ENCODE peak calls at places on chromosomes 11 and 22, in seven cellular contexts. I is A549; C is endothelial cell; Y is heart left ventricle; S is fibroblast of mammary gland; V is stomach; X is CD4-positive, alpha-beta T cell. A is an unnamed sample.

GRCh38 chr11:86069408-86070086 is 663 bp upstream of the PICALM start:
- DNase-seq in I (peak; percentile 61), X (no peak), S (peak; percentile 91), Y (peak; percentile 71), C (peak; percentile 30), V (no peak), A (no peak)

GRCh38 chr11:46285173-46285572 is 7.7 kb downstream of the CREB3L1 start:
- DNase-seq in Y (no peak), V (no peak), X (no peak), I (no peak), S (peak; percentile 65), C (no peak), A (no peak)

GRCh38 chr22:21657020-21657360 is 8.8 kb upstream of the PPIL2 start:
- DNase-seq in V (no peak), S (no peak), C (no peak), I (no peak), Y (no peak), X (no peak), A (no peak)

GRCh38 chr11:114163830-114164401 is 104.4 kb downstream of the ZBTB16 start:
- DNase-seq in C (no peak), V (no peak), Y (no peak), I (no peak), S (peak; percentile 77), X (no peak), A (no peak)

GRCh38 chr11:76841923-76842452 is 18.7 kb upstream of the ACER3 start:
- DNase-seq in V (no peak), Y (no peak), C (no peak), X (no peak), I (no peak), S (no peak), A (no peak)

GRCh38 chr11:6695377-6695776 is 12.2 kb upstream of the MRPL17 start:
- DNase-seq in I (no peak), V (no peak), X (no peak), C (no peak), S (peak; percentile 84), Y (peak; percentile 59), A (no peak)

GRCh38 chr11:93133710-93134109 is 64.1 kb downstream of the SLC36A4 start:
- DNase-seq in I (no peak), V (no peak), C (no peak), S (peak; percentile 45), X (no peak), Y (no peak), A (no peak)

GRCh38 chr11:64078294-64078693 is 42.6 kb downstream of the FLRT1 start:
- DNase-seq in I (no peak), V (no peak), C (no peak), Y (no peak), X (no peak), S (no peak), A (no peak)

GRCh38 chr11:56296877-56297276 is 4.8 kb upstream of the OR8H1 start:
- DNase-seq in Y (no peak), I (no peak), C (no peak), S (no peak), X (no peak), V (no peak), A (no peak)
- TF ChIP-seq CTCF in Y (no peak), I (no peak), C (no peak), S (no peak), X (no peak), V (no peak), A (no peak)

GRCh38 chr11:102793677-102794290 is 4.2 kb downstream of the MMP1 start:
- DNase-seq in Y (no peak), C (no peak), V (no peak), S (no peak), I (no peak), X (no peak), A (no peak)

GRCh38 chr11:102798012-102798746 is at the start of gene MMP1:
- DNase-seq in I (no peak), X (no peak), C (no peak), V (no peak), S (peak; percentile 85), Y (no peak), A (no peak)

GRCh38 chr11:102792604-102793003 is 5.4 kb downstream of the MMP1 start:
- DNase-seq in V (no peak), Y (no peak), C (no peak), I (no peak), X (no peak), S (no peak), A (no peak)

GRCh38 chr11:102791271-102792036 is 6.5 kb downstream of the MMP1 start:
- DNase-seq in C (no peak), S (no peak), Y (no peak), V (no peak), X (no peak), I (no peak), A (no peak)

DNA sequence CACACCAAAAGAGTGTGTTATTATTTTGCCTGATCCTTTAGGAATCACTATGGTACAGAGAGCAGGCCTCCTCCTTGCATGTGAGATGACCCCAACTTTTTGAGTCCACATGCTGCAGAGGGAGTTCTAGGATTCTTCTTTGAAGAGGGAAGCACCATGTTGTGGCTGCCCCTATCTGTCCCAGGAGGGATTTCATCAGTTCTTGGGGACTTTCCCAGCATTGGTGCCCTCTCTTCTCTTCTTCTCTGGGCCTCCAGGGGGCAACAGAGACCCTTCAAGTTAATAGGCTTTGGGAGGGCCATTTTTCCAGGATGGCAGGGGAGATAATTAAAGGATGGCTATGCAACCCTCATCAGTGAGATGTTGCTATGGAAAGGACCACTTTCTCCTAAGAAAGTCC is 3.6 kb downstream of the MMP1 start:
- DNase-seq in X (no peak), I (peak; percentile 21), Y (no peak), S (peak; percentile 41), C (peak; percentile 51), V (no peak), A (no peak)
- TF ChIP-seq CTCF in X (peak; percentile 16), I (peak; percentile 14), Y (no peak), S (peak; percentile 56), C (peak; percentile 39), V (no peak), A (peak; percentile 23)

DNA sequence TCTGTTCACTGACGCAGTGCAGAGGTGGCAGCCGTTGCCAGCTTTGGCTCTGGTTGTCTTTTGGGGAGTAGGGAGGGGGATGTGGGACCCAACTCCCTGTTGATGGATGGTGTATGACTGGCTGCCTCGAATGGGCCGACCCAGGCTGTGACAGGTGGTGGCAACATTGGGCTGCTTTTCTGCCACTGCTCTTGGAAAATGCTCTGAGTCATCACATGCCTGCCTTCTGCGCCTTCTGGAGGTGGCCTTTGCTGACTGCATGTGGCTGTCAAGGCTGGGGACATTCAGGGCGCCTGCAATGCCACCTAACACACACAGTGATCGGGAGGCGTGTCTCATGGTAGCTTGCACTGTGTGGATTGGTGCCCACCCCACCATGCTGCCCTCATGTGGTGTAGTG is 27.1 kb upstream of the B3GAT1 start:
- DNase-seq in S (no peak), C (no peak), V (no peak), I (no peak), X (no peak), Y (no peak), A (no peak)
- TF ChIP-seq CTCF in S (no peak), C (no peak), V (no peak), I (no peak), X (no peak), Y (no peak), A (no peak)

DNA sequence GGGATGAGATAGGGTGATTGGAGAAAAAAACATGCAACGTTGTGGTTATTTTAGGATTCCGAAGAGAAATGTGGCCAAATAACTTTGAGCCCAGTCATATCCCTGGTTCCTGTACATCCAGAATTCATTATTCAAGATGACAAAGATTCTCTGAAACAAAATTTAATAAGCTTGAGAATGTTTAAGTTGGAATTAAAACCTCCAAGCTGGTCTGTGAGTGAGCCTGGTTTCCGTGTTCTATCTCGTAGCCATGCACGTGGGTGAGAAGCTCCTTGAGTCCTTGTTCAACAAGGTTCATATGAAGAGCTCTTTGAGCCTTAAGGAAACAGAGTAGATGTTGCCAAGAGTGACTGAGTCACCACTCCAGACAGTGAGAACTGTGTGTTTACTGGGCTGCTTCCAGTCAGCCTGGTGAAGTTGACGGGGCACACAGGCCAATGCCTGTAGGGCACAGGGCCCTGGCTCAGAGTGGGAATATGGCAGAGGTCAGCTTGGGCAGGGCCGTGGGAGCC is 206.5 kb downstream of the NAV2 start:
- DNase-seq in C (no peak), S (peak; percentile 99), Y (peak; percentile 24), I (peak; percentile 32), X (no peak), V (peak; percentile 65), A (no peak)
- TF ChIP-seq CTCF in C (no peak), S (no peak), Y (no peak), I (no peak), X (no peak), V (no peak), A (no peak)

GRCh38 chr11:104531075-104531474 is 367.1 kb upstream of the PDGFD start:
- DNase-seq in V (no peak), Y (no peak), X (peak; percentile 0), S (peak; percentile 14), I (peak; percentile 1), C (no peak), A (no peak)
- TF ChIP-seq CTCF in V (no peak), Y (no peak), X (peak; percentile 16), S (peak; percentile 41), I (no peak), C (no peak), A (no peak)

GRCh38 chr11:74842967-74843366 is 94.3 kb downstream of the RNF169 start:
- DNase-seq in I (no peak), V (no peak), S (no peak), Y (no peak), X (no peak), C (no peak), A (no peak)
- TF ChIP-seq CTCF in I (no peak), V (no peak), S (no peak), Y (no peak), X (no peak), C (no peak), A (no peak)

DNA sequence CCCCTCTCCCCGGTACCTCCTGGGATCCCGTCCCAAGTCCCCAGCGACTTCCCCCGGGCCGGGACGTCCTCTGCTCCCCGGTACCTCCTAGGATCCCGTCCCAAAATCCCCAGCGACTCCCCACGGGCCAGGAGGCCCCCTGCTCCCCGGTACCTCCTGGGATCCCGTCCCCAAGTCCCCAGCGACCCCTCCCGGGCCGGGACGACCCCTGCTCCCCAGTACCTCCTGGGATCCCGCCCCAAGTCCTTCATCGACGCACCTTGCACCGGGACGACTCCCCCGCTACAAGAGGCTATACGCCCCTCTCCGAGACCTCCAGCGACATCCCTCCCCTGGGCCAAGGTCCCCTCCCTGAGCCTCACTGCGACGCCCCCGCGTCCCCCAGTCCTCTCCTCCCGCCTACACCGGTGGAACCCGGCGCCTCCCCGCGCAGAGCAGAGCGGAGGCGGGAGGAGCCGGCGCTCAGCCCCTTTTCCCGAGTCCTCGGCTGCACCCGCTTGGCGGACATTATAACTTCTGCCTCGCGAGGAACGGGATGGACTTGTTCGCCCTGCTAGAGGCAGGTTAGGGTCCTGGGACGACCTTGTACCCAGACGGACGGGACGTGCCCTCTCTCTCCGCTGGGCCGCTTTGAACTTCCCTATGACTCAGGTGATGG is 912 bp downstream of the KREMEN1 start:
- DNase-seq in Y (peak; percentile 43), X (no peak), C (peak; percentile 54), I (no peak), S (peak; percentile 34), V (peak; percentile 66), A (peak; percentile 40)
- TF ChIP-seq CTCF in Y (no peak), X (no peak), C (no peak), I (no peak), S (peak; percentile 2), V (no peak), A (no peak)

A was measured in mesothelial cell of epicardium.